ENCODE peak calls at places on chromosome 1, in seven cellular contexts. K, S, U, N, O, Y and C are unnamed samples.
A peak's percentile ranks its signal among the peaks of the same experiment; 100 is the strongest.

GRCh38 chr1:115172270-115172669 is 83.0 kb upstream of the TSPAN2 start:
- DNase-seq in K (no peak), S (no peak), U (no peak), N (no peak), O (no peak), Y (no peak), C (no peak)

GRCh38 chr1:180488661-180489060 is 13.7 kb downstream of the ACBD6 start:
- DNase-seq in K (no peak), S (no peak), U (no peak), N (no peak), O (no peak), Y (no peak), C (no peak)

GRCh38 chr1:40794915-40795715 is 11.5 kb downstream of the KCNQ4 start:
- DNase-seq in K (no peak), S (no peak), U (no peak), N (no peak), O (no peak), Y (no peak), C (no peak)

GRCh38 chr1:181324797-181325616 is 158.3 kb upstream of the CACNA1E start:
- DNase-seq in K (peak; percentile 23), S (peak; percentile 4), U (no peak), N (no peak), O (no peak), Y (no peak), C (peak; percentile 66)

GRCh38 chr1:55774446-55774845 is 559.3 kb upstream of the USP24 start:
- DNase-seq in K (no peak), S (no peak), U (no peak), N (no peak), O (no peak), Y (no peak), C (no peak)

GRCh38 chr1:147853391-147853790 is 49.2 kb upstream of the GJA8 start:
- DNase-seq in K (no peak), S (no peak), U (peak; percentile 38), N (no peak), O (no peak), Y (no peak), C (no peak)

GRCh38 chr1:94119796-94120590 is 955 bp downstream of the ABCA4 start:
- DNase-seq in K (no peak), S (no peak), U (no peak), N (no peak), O (no peak), Y (no peak), C (no peak)

GRCh38 chr1:70071597-70071996 is 133.8 kb downstream of the LRRC40 start:
- DNase-seq in K (no peak), S (no peak), U (no peak), N (no peak), O (no peak), Y (no peak), C (no peak)

GRCh38 chr1:214364335-214364734 is 83.4 kb downstream of the SMYD2 start:
- DNase-seq in K (no peak), S (no peak), U (no peak), N (no peak), O (no peak), Y (no peak), C (no peak)

GRCh38 chr1:58754683-58755467 is 29.0 kb downstream of the JUN start:
- DNase-seq in K (no peak), S (peak; percentile 64), U (no peak), N (no peak), O (no peak), Y (no peak), C (no peak)

GRCh38 chr1:24906760-24907490 is 23.2 kb downstream of the RUNX3 start:
- DNase-seq in K (no peak), S (no peak), U (no peak), N (no peak), O (no peak), Y (no peak), C (no peak)

GRCh38 chr1:166354411-166354810 is 187.6 kb upstream of the FAM78B start:
- DNase-seq in K (no peak), S (peak; percentile 30), U (peak; percentile 48), N (no peak), O (peak; percentile 15), Y (no peak), C (no peak)

GRCh38 chr1:62686822-62687221 is 1.4 kb downstream of the DOCK7 start:
- DNase-seq in K (no peak), S (no peak), U (no peak), N (no peak), O (no peak), Y (no peak), C (no peak)

GRCh38 chr1:62688687-62689085 is 500 bp upstream of the DOCK7 start:
- DNase-seq in K (no peak), S (no peak), U (peak; percentile 44), N (no peak), O (peak; percentile 4), Y (no peak), C (no peak)

GRCh38 chr1:62689524-62689923 is 1.3 kb upstream of the DOCK7 start:
- DNase-seq in K (no peak), S (peak; percentile 31), U (no peak), N (no peak), O (peak; percentile 77), Y (no peak), C (peak; percentile 51)

GRCh38 chr1:62687421-62687902 is 724 bp downstream of the DOCK7 start:
- DNase-seq in K (peak; percentile 40), S (peak; percentile 50), U (no peak), N (peak; percentile 78), O (peak; percentile 65), Y (no peak), C (no peak)

DNA sequence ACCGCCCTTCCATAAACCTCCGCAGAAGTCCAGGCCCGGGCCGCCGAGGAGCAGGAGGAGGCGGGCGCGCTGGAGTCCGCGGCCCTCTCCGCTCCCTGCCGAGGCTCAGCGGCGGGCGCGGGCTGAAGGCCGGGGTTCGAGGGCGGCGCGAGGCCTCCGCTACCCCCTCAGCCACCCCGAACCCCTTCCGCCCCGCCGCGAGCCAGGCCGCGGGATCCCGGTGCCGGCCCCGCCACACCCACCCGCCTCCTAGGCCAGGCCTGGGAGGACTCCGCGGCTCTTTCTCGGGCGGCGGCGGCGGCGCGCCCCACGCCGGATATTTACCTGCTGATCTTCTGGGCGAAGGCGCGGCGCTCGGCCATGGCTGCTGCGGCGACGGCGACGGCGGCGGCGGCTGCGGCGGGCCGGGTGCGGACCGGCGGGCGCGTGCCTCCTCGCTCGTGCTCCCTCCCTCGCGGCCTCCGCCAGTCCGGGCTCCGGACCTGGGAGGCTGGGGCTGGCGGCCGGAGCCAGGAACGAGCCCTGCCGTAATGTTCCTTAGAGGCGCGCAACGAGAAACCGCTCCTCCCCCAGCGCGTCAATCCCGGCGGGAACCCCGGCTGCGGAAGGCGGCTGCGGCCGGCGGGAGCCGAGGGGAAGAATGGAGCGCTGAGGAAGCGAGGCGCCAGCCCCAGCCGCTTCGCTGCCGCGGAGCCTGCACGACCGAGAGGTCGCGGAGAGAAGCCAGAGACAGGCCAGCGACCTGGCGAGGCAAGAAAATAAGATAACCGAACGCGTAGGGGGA is at the start of gene DOCK7:
- DNase-seq in K (peak; percentile 77), S (peak; percentile 73), U (peak; percentile 93), N (peak; percentile 92), O (peak; percentile 48), Y (no peak), C (peak; percentile 53)
- TF ChIP-seq REST in K (no peak), S (no peak), U (no peak), N (peak; percentile 14), O (no peak), Y (no peak), C (no peak)

GRCh38 chr1:54105736-54106269 is 47.0 kb downstream of the CDCP2 start:
- DNase-seq in K (no peak), S (no peak), U (no peak), N (no peak), O (no peak), Y (no peak), C (no peak)
- H3K4me2 ChIP-seq in K (no peak overlapping the region), S (no peak overlapping the region), U (no peak overlapping the region), N (no peak overlapping the region), O (no peak overlapping the region), Y (no peak overlapping the region), C (no peak overlapping the region)

DNA sequence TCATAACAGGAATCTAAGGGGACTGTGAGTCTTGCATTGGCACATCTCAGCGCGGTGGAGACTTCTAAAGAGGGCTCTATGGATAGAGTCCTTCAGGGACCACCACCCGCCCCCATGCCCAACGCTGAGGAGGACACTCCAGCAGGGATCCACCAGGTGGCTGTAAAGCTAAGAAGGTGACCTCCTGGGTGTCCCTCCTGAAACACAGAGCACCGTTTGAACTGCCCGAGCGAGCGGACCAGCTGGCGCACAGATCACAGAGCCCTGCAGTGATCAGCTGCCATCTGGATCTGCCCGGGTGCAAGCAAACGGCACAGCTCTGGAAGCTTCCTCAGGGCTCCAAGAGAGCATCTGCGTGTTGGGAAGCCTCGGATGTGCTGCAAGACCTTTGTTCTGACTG is 51.3 kb upstream of the LYST start:
- DNase-seq in K (no peak), S (no peak), U (no peak), N (peak; percentile 72), O (no peak), Y (no peak), C (no peak)
- TF ChIP-seq REST in K (no peak), S (no peak), U (no peak), N (no peak), O (no peak), Y (no peak), C (no peak)

GRCh38 chr1:84776639-84777038 is 86.4 kb upstream of the SSX2IP start:
- DNase-seq in K (no peak), S (no peak), U (no peak), N (no peak), O (no peak), Y (no peak), C (no peak)
- H3K4me2 ChIP-seq in K (no peak overlapping the region), S (no peak overlapping the region), U (no peak overlapping the region), N (no peak overlapping the region), O (no peak overlapping the region), Y (no peak overlapping the region), C (no peak overlapping the region)

GRCh38 chr1:113053344-113054138 is 19.5 kb upstream of the LRIG2 start:
- DNase-seq in K (no peak), S (no peak), U (no peak), N (no peak), O (no peak), Y (no peak), C (no peak)

GRCh38 chr1:113055570-113055969 is 17.4 kb upstream of the LRIG2 start:
- DNase-seq in K (no peak), S (no peak), U (no peak), N (no peak), O (no peak), Y (no peak), C (no peak)

GRCh38 chr1:113058861-113059441 is 14.0 kb upstream of the LRIG2 start:
- DNase-seq in K (no peak), S (peak; percentile 72), U (no peak), N (peak; percentile 79), O (no peak), Y (no peak), C (no peak)

GRCh38 chr1:113057006-113057405 is 16.0 kb upstream of the LRIG2 start:
- DNase-seq in K (no peak), S (no peak), U (peak; percentile 41), N (peak; percentile 47), O (no peak), Y (no peak), C (no peak)
- TF ChIP-seq REST in K (no peak), S (no peak), U (no peak), N (no peak), O (no peak), Y (no peak), C (no peak)